ENCODE peak calls at places on chromosomes 4 and X, in six cellular contexts. F, O, K, S, C and R are unnamed samples.

GRCh38 chrX:109643687-109644086 is 18.7 kb upstream of the KCNE5 start:
- DNase-seq in O (no peak), K (no peak), F (no peak), S (no peak), C (no peak), R (no peak)

GRCh38 chrX:25130619-25131018 is 114.9 kb upstream of the ARX start:
- DNase-seq in S (no peak), O (no peak), C (no peak), K (no peak), F (no peak), R (no peak)

GRCh38 chr4:98352940-98353339 is 91.8 kb downstream of the RAP1GDS1 start:
- DNase-seq in F (no peak), O (no peak), K (no peak), S (no peak), C (no peak), R (no peak)

GRCh38 chr4:84804126-84804525 is 162.4 kb downstream of the WDFY3 start:
- DNase-seq in C (no peak), K (no peak), S (peak; percentile 80), O (no peak), F (no peak), R (no peak)

GRCh38 chr4:121164291-121164690 is at the start of gene TNIP3:
- DNase-seq in F (no peak), K (no peak), C (no peak), S (no peak), O (no peak), R (no peak)

GRCh38 chr4:83810428-83810827 is 274.5 kb downstream of the GPAT3 start:
- DNase-seq in O (no peak), F (no peak), K (no peak), C (no peak), S (peak; percentile 8), R (no peak)

GRCh38 chr4:108130955-108131354 is 37.8 kb downstream of the LEF1 start:
- DNase-seq in S (no peak), O (no peak), K (no peak), C (no peak), F (no peak), R (no peak)

GRCh38 chr4:8855781-8856245 is 15.8 kb downstream of the HMX1 start:
- DNase-seq in O (no peak), F (no peak), S (no peak), K (no peak), C (peak; percentile 65), R (no peak)